ENCODE peak calls at places on chromosomes 3 and 15, in eight cellular contexts. J is K562, W is transverse colon, G is breast epithelium, Q is suprapubic skin, I is upper lobe of left lung, N is vagina, D is endothelial cell of umbilical vein. V is an unnamed sample.

GRCh38 chr3:81439088-81439487 is 322.4 kb downstream of the GBE1 start:
- DNase-seq in J (no peak), W (no peak), G (no peak), Q (no peak), I (no peak), N (no peak), D (no peak), V (no peak)

GRCh38 chr3:60055765-60056164 is 1005.9 kb upstream of the CFAP20DC start:
- DNase-seq in J (no peak), W (no peak), G (no peak), Q (no peak), I (no peak), N (no peak), D (no peak), V (no peak)

GRCh38 chr3:18657858-18658820 is 233.0 kb upstream of the SATB1 start:
- DNase-seq in J (no peak), W (no peak), G (no peak), Q (no peak), I (no peak), N (no peak), D (no peak), V (no peak)

GRCh38 chr3:111069974-111070751 is 1.5 kb upstream of the NECTIN3 start:
- DNase-seq in J (no peak), W (peak), G (no peak), Q (no peak), I (peak), N (no peak), D (no peak), V (no peak)

GRCh38 chr3:151085889-151086483 is 522 bp downstream of the MED12L start:
- DNase-seq in J (no peak), W (peak), G (no peak), Q (no peak), I (no peak), N (no peak), D (no peak), V (no peak)

GRCh38 chr3:112393360-112393728 is 60.4 kb downstream of the CD200 start:
- DNase-seq in J (no peak), W (no peak), G (no peak), Q (no peak), I (no peak), N (no peak), D (no peak), V (no peak)

GRCh38 chr3:125055165-125055912 is 458 bp downstream of the HEG1 start:
- DNase-seq in J (peak), W (no peak), G (no peak), Q (no peak), I (no peak), N (no peak), D (no peak), V (no peak)

GRCh38 chr15:92109485-92109884 is 256.0 kb downstream of the SLCO3A1 start:
- DNase-seq in J (no peak), W (no peak), G (no peak), Q (no peak), I (no peak), N (no peak), D (no peak), V (peak)

GRCh38 chr3:53841296-53841695 is 4.9 kb downstream of the CHDH start:
- DNase-seq in J (no peak), W (peak), G (peak), Q (peak), I (no peak), N (no peak), D (no peak), V (no peak)

GRCh38 chr3:49602877-49603411 is 48.7 kb downstream of the BSN start:
- DNase-seq in J (no peak), W (no peak), G (no peak), Q (no peak), I (no peak), N (no peak), D (no peak), V (peak)

GRCh38 chr3:99503350-99503749 is 135.0 kb upstream of the COL8A1 start:
- DNase-seq in J (no peak), W (no peak), G (no peak), Q (no peak), I (no peak), N (no peak), D (no peak), V (no peak)

GRCh38 chr3:52895416-52895815 is 1.9 kb downstream of the STIMATE start:
- DNase-seq in J (no peak), W (no peak), G (no peak), Q (no peak), I (no peak), N (no peak), D (no peak), V (no peak)

GRCh38 chr3:135215516-135215915 is 420.5 kb downstream of the EPHB1 start:
- DNase-seq in J (no peak), W (no peak), G (no peak), Q (no peak), I (no peak), N (peak), D (no peak), V (no peak)

GRCh38 chr3:117630469-117630868 is 920.9 kb downstream of the TUSC7 start:
- DNase-seq in J (no peak), W (no peak), G (no peak), Q (no peak), I (no peak), N (no peak), D (no peak), V (no peak)

GRCh38 chr3:130700541-130700940 is 46.1 kb downstream of the PIK3R4 start:
- DNase-seq in J (no peak), W (no peak), G (no peak), Q (no peak), I (no peak), N (no peak), D (peak), V (no peak)

GRCh38 chr15:71725215-71725955 is 85.0 kb upstream of the NR2E3 start:
- DNase-seq in J (no peak), W (no peak), G (no peak), Q (no peak), I (no peak), N (peak), D (peak), V (no peak)

GRCh38 chr15:80636675-80637074 is 58.4 kb upstream of the ABHD17C start:
- DNase-seq in J (no peak), W (peak), G (no peak), Q (no peak), I (peak), N (peak), D (peak), V (no peak)

GRCh38 chr3:183818706-183819624 is 6.4 kb downstream of the MAP6D1 start:
- DNase-seq in J (no peak), W (no peak), G (no peak), Q (no peak), I (no peak), N (no peak), D (no peak), V (no peak)

GRCh38 chr3:36212291-36212690 is 168.0 kb upstream of the STAC start:
- DNase-seq in J (no peak), W (no peak), G (no peak), Q (no peak), I (no peak), N (no peak), D (no peak), V (no peak)

GRCh38 chr3:157174265-157174615 is 14.3 kb upstream of the CCNL1 start:
- DNase-seq in J (no peak), W (peak), G (no peak), Q (no peak), I (peak), N (no peak), D (peak), V (peak)

GRCh38 chr15:68378595-68378994 is 53.4 kb downstream of the ITGA11 start:
- DNase-seq in J (no peak), W (no peak), G (no peak), Q (peak), I (no peak), N (peak), D (no peak), V (peak)

GRCh38 chr3:53159415-53160135 is 1.4 kb upstream of the PRKCD start:
- DNase-seq in J (no peak), W (peak), G (no peak), Q (no peak), I (peak), N (no peak), D (peak), V (no peak)

GRCh38 chr3:129383292-129383860 is 45.1 kb downstream of the EFCAB12 start:
- DNase-seq in J (peak), W (peak), G (peak), Q (no peak), I (peak), N (no peak), D (peak), V (no peak)

DNA sequence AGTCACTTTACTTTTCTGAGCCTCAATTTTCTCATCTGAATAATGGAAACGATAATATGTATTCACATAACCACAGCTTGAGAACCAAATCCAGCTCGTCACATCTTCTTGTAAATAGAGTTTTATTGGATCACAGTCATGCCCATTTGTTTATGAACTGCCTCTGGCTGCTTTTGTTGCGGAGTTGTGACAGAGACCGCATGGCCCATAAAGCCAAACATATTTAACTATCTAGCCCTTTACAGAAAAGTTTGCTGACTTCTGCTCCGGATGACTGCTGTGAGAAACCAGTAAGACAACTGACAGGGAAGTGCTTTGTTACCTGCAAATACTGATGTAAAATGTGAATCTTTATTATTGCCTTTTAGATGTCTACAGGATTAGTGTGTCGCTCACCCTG is 216.0 kb downstream of the RORA start:
- DNase-seq in J (no peak), W (no peak), G (no peak), Q (no peak), I (no peak), N (no peak), D (no peak), V (no peak)
- TF ChIP-seq POLR2AphosphoS5 in J (no peak), W (no peak), G (no peak), Q (no peak), I (no peak), N (no peak), D (no peak), V (peak)

GRCh38 chr15:98395974-98396627 is 252.2 kb upstream of the IGF1R start:
- DNase-seq in J (no peak), W (no peak), G (no peak), Q (no peak), I (no peak), N (no peak), D (no peak), V (no peak)

GRCh38 chr15:98400120-98400519 is 248.2 kb upstream of the IGF1R start:
- DNase-seq in J (no peak), W (no peak), G (no peak), Q (peak), I (no peak), N (no peak), D (no peak), V (no peak)

GRCh38 chr15:98394546-98394945 is 253.8 kb upstream of the IGF1R start:
- DNase-seq in J (no peak), W (no peak), G (no peak), Q (no peak), I (no peak), N (no peak), D (no peak), V (no peak)

GRCh38 chr15:98398886-98399285 is 249.5 kb upstream of the IGF1R start:
- DNase-seq in J (no peak), W (no peak), G (no peak), Q (peak), I (no peak), N (no peak), D (no peak), V (no peak)

DNA sequence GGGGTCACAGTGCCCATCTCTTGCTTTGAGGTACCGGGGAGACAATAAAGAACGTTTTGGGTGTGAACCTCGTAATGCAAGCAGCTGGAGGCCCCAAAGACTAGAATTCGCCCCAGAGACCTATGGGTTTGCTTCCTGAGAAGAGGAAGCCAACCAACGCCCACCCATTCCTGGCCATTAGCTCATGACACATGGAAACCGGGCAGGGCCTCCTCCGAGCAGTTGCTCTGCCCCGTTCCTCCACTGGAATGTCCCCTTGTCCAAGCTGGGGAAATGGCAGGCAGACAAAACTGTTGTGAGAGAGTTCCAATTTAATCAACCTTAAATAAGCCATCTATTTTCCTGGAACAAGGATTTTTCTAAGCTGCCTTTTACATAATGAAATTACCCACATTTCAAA is 250.9 kb upstream of the IGF1R start:
- DNase-seq in J (no peak), W (no peak), G (no peak), Q (no peak), I (no peak), N (no peak), D (no peak), V (no peak)
- TF ChIP-seq CTCF in J (no peak), W (no peak), G (no peak), Q (no peak), I (no peak), N (no peak), D (no peak), V (no peak)

GRCh38 chr3:170864525-170865208 is 5.3 kb downstream of the RPL22L1 start:
- DNase-seq in J (no peak), W (no peak), G (no peak), Q (no peak), I (no peak), N (no peak), D (peak), V (no peak)
- TF ChIP-seq POLR2AphosphoS5 in J (no peak), W (no peak), G (no peak), Q (no peak), I (no peak), N (no peak), D (no peak), V (no peak)

DNA sequence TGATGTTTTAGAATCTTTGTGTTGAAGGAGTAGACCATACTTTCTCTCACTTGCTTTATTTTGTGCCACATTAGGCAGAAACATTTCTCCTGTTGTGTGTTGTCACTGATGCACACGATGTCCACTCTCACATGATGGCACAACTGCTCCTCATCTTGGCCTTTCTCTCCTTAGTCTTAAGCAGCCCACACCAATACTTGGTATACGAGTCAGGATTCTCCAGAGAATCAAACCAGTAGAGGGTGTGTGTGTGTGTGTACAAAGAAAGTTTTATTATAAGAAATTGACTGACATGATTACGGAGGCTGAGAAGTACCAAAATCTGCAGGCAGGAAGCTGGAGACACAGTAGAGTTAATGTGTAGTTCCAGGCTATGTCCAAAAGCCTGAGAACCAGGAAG is 187.1 kb downstream of the ALCAM start:
- DNase-seq in J (no peak), W (no peak), G (no peak), Q (no peak), I (no peak), N (no peak), D (no peak), V (no peak)
- TF ChIP-seq CTCF in J (no peak), W (no peak), G (no peak), Q (no peak), I (no peak), N (no peak), D (no peak), V (no peak)

V was measured in sigmoid colon.